ENCODE peak calls at places on chromosome 22, in five cellular contexts. E is ecto neural progenitor cell; D is stimulated activated CD4-positive, alpha-beta T cell treated with anti-CD3 and anti-CD28 coated beads, TNF-alpha, amount 100 ng/mL, for 48 hours; O is NCI-H2029; V is fibroblast of the aortic adventitia. A is an unnamed sample.

GRCh38 chr22:26169312-26170111 is at the start of gene SEZ6L:
- DNase-seq in E (peak; percentile 70), D (no peak), V (no peak), O (no peak), A (no peak)

GRCh38 chr22:38205261-38206128 is 3.7 kb downstream of the MAFF start:
- DNase-seq in V (peak; percentile 94), E (no peak), D (no peak), O (no peak), A (peak; percentile 44)

GRCh38 chr22:47548953-47549740 is 786.7 kb downstream of the TBC1D22A start:
- DNase-seq in E (peak; percentile 6), D (no peak), V (no peak), O (no peak), A (no peak)

GRCh38 chr22:31049815-31050420 is 31.2 kb upstream of the SMTN start:
- DNase-seq in O (no peak), E (no peak), D (no peak), V (no peak), A (no peak)

GRCh38 chr22:31193092-31193491 is 19.0 kb upstream of the LIMK2 start:
- DNase-seq in O (no peak), V (no peak), D (no peak), E (no peak), A (no peak)

GRCh38 chr22:50606126-50606525 is 5.5 kb downstream of the MAPK8IP2 start:
- DNase-seq in D (no peak), V (no peak), O (no peak), E (no peak), A (no peak)

GRCh38 chr22:37187552-37187890 is 526 bp downstream of the C1QTNF6 start:
- DNase-seq in E (no peak), D (no peak), O (no peak), V (no peak), A (no peak)

GRCh38 chr22:18156878-18157713 is 7.1 kb downstream of the USP18 start:
- DNase-seq in D (peak; percentile 40), V (peak; percentile 85), E (peak; percentile 85), O (peak; percentile 59), A (peak; percentile 74)

GRCh38 chr22:22911327-22912134 is 23.9 kb downstream of the IGLL5 start:
- DNase-seq in O (no peak), V (no peak), D (no peak), E (no peak), A (no peak)

GRCh38 chr22:49404020-49404419 is 423.7 kb downstream of the BRD1 start:
- DNase-seq in E (peak; percentile 30), O (no peak), V (no peak), D (no peak), A (no peak)

GRCh38 chr22:41157083-41157482 is 48.0 kb upstream of the L3MBTL2 start:
- DNase-seq in O (no peak), E (no peak), D (no peak), V (no peak), A (no peak)

GRCh38 chr22:27405672-27406388 is 395.7 kb downstream of the MN1 start:
- DNase-seq in E (peak; percentile 76), D (peak; percentile 31), O (no peak), V (peak; percentile 52), A (peak; percentile 8)

GRCh38 chr22:36355362-36355761 is 32.4 kb downstream of the MYH9 start:
- DNase-seq in V (peak; percentile 75), D (no peak), E (no peak), O (no peak), A (no peak)

GRCh38 chr22:45958971-45959370 is 18.0 kb downstream of the WNT7B start:
- DNase-seq in D (no peak), E (no peak), V (no peak), O (no peak), A (no peak)

GRCh38 chr22:45316796-45317526 is 7.2 kb downstream of the FAM118A start:
- DNase-seq in O (peak; percentile 26), D (no peak), E (no peak), V (no peak), A (no peak)

GRCh38 chr22:49547751-49548239 is 279.9 kb downstream of the BRD1 start:
- DNase-seq in V (no peak), O (no peak), D (no peak), E (no peak), A (no peak)

GRCh38 chr22:40040927-40041326 is 46.2 kb downstream of the FAM83F start:
- DNase-seq in O (peak; percentile 20), E (no peak), V (peak; percentile 32), D (no peak), A (peak; percentile 48)

GRCh38 chr22:49590851-49591445 is 236.7 kb downstream of the BRD1 start:
- DNase-seq in D (no peak), V (no peak), O (no peak), E (no peak), A (no peak)

A was measured in pons.